ENCODE peak calls at places on chromosome 21, in four cellular contexts. H is SK-N-SH, Y is K562, Q is GM12878. B is an unnamed sample.

GRCh38 chr21:38798081-38798480 is 7.6 kb upstream of the ETS2 start:
- DNase-seq in H (no peak), Y (no peak), Q (no peak), B (no peak)

GRCh38 chr21:44695641-44696040 is 1.3 kb upstream of the KRTAP10-12 start:
- DNase-seq in H (no peak), Y (no peak), Q (no peak), B (no peak)

GRCh38 chr21:14119038-14119437 is 91.7 kb downstream of the LIPI start:
- DNase-seq in H (no peak), Y (no peak), Q (no peak), B (no peak)

GRCh38 chr21:43884861-43885370 is 19.9 kb downstream of the AGPAT3 start:
- DNase-seq in H (no peak), Y (no peak), Q (no peak), B (peak)

GRCh38 chr21:27674037-27674436 is 707.1 kb upstream of the ADAMTS5 start:
- DNase-seq in H (no peak), Y (no peak), Q (no peak), B (no peak)

GRCh38 chr21:38716942-38717341 is 88.8 kb upstream of the ETS2 start:
- DNase-seq in H (no peak), Y (no peak), Q (no peak), B (no peak)

GRCh38 chr21:38716088-38716487 is 89.6 kb upstream of the ETS2 start:
- DNase-seq in H (no peak), Y (no peak), Q (no peak), B (no peak)

GRCh38 chr21:44438531-44439210 is 16.6 kb upstream of the LRRC3 start:
- DNase-seq in H (peak), Y (no peak), Q (no peak), B (no peak)

GRCh38 chr21:14308234-14308633 is 74.7 kb downstream of the HSPA13 start:
- DNase-seq in H (no peak), Y (no peak), Q (no peak), B (no peak)

GRCh38 chr21:16863541-16863940 is 649.3 kb upstream of the CXADR start:
- DNase-seq in H (no peak), Y (no peak), Q (no peak), B (no peak)

GRCh38 chr21:44498280-44498964 is 41.6 kb downstream of the KRTAP10-1 start:
- DNase-seq in H (no peak), Y (no peak), Q (no peak), B (peak)

GRCh38 chr21:21458124-21458631 is 460.0 kb downstream of the NCAM2 start:
- DNase-seq in H (no peak), Y (no peak), Q (no peak), B (no peak)

GRCh38 chr21:38804617-38805281 is 980 bp upstream of the ETS2 start:
- DNase-seq in H (peak), Y (peak), Q (no peak), B (no peak)

GRCh38 chr21:14587266-14587665 is 41.2 kb upstream of the SAMSN1 start:
- DNase-seq in H (no peak), Y (no peak), Q (no peak), B (no peak)

GRCh38 chr21:15514073-15514946 is 215.5 kb upstream of the USP25 start:
- DNase-seq in H (no peak), Y (no peak), Q (peak), B (peak)

GRCh38 chr21:16308269-16308668 is 578.5 kb downstream of the USP25 start:
- DNase-seq in H (no peak), Y (no peak), Q (no peak), B (no peak)

GRCh38 chr21:43741425-43742096 is 22.6 kb downstream of the PDXK start:
- DNase-seq in H (peak), Y (no peak), Q (no peak), B (no peak)

GRCh38 chr21:25370311-25370744 is 237.0 kb downstream of the MRPL39 start:
- DNase-seq in H (no peak), Y (no peak), Q (no peak), B (no peak)

GRCh38 chr21:44489962-44490361 is 34.7 kb downstream of the LRRC3 start:
- DNase-seq in H (no peak), Y (peak), Q (no peak), B (no peak)

GRCh38 chr21:20617130-20617529 is 381.1 kb upstream of the NCAM2 start:
- DNase-seq in H (no peak), Y (no peak), Q (no peak), B (no peak)

GRCh38 chr21:39079617-39080016 is 103.6 kb downstream of the PSMG1 start:
- DNase-seq in H (no peak), Y (no peak), Q (no peak), B (peak)

GRCh38 chr21:27590271-27590670 is 623.4 kb upstream of the ADAMTS5 start:
- DNase-seq in H (no peak), Y (no peak), Q (no peak), B (no peak)

GRCh38 chr21:24844672-24845071 is 762.6 kb downstream of the MRPL39 start:
- DNase-seq in H (peak), Y (no peak), Q (no peak), B (no peak)

GRCh38 chr21:15094706-15095105 is 29.9 kb upstream of the NRIP1 start:
- DNase-seq in H (no peak), Y (no peak), Q (no peak), B (no peak)

GRCh38 chr21:31136891-31137290 is 98.6 kb upstream of the KRTAP19-8 start:
- DNase-seq in H (peak), Y (no peak), Q (peak), B (no peak)

GRCh38 chr21:38768385-38769071 is 37.2 kb upstream of the ETS2 start:
- DNase-seq in H (no peak), Y (peak), Q (no peak), B (no peak)

GRCh38 chr21:31604591-31605190 is 54.8 kb upstream of the SOD1 start:
- DNase-seq in H (peak), Y (peak), Q (peak), B (peak)

GRCh38 chr21:44255519-44255981 is 6.1 kb downstream of the DNMT3L start:
- DNase-seq in H (no peak), Y (no peak), Q (no peak), B (no peak)

GRCh38 chr21:26405735-26406361 is 167.2 kb downstream of the CYYR1 start:
- DNase-seq in H (no peak), Y (no peak), Q (no peak), B (no peak)

GRCh38 chr21:38325761-38326420 is 69.1 kb downstream of the KCNJ15 start:
- DNase-seq in H (no peak), Y (no peak), Q (no peak), B (no peak)

GRCh38 chr21:44375686-44376320 is 22.4 kb downstream of the TRPM2 start:
- DNase-seq in H (no peak), Y (no peak), Q (no peak), B (no peak)

GRCh38 chr21:21200103-21200938 is 202.1 kb downstream of the NCAM2 start:
- DNase-seq in H (no peak), Y (peak), Q (no peak), B (no peak)

GRCh38 chr21:38376693-38377092 is 119.9 kb downstream of the KCNJ15 start:
- DNase-seq in H (no peak), Y (no peak), Q (no peak), B (no peak)

GRCh38 chr21:44713846-44714245 is 2.5 kb upstream of the TSPEAR start:
- DNase-seq in H (no peak), Y (no peak), Q (no peak), B (no peak)

GRCh38 chr21:25898671-25899070 is 163.9 kb downstream of the GABPA start:
- DNase-seq in H (no peak), Y (no peak), Q (no peak), B (no peak)

GRCh38 chr21:38219049-38219628 is 37.7 kb upstream of the KCNJ15 start:
- DNase-seq in H (peak), Y (peak), Q (no peak), B (peak)

GRCh38 chr21:26776320-26777021 is 68.7 kb downstream of the ADAMTS1 start:
- DNase-seq in H (no peak), Y (no peak), Q (no peak), B (no peak)

GRCh38 chr21:33360871-33361602 is 36.3 kb downstream of the IFNAR1 start:
- DNase-seq in H (peak), Y (peak), Q (peak), B (peak)
- TF ChIP-seq NFIC in H (no peak), Y (no peak), Q (no peak), B (no peak)

DNA sequence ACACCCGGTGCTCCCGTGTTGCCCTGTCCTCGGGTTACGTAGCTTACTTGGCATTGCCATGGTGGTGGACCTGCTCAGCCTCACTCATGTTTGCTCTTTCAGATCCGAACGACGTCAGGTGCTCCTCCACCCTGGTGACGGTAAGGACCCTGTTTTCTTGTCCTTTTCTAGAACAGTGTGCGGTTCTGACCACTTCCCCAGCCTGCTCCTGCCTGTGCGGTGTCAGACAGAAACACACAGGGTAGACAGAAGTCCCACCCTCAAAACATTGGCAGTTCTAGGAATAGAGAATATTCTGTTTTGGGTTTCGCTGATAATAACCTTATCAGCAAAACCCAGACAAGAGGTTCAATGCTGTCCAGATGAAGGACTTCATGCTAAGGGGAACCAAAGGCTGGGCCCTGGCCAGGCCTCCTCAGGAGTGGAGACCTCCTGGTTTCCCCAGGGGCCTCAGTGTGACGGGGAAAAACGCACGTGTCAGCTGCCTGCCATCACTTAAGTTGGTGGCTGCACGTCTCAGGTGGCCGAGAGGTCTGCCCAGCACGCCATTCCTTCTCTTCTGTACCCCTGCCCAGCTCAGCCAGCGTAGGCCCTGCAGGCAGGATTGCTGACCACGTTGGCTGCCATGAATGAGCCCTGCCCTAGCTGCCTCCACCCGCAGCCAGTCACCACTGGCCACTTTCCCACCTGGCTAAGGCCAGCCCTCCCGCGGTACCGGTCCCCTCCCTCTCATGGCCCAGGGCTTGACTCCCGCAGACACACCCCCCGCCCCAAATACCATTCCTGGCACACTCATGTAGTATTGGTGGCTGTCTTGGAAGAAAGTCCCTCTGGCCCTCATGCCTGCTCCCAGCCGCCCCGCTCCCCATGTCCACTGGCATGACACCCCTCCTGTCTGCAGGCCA is 33.6 kb downstream of the SLC37A1 start:
- DNase-seq in H (no peak), Y (peak), Q (no peak), B (no peak)
- TF ChIP-seq ZBTB33 in H (no peak), Y (peak), Q (no peak), B (no peak)

DNA sequence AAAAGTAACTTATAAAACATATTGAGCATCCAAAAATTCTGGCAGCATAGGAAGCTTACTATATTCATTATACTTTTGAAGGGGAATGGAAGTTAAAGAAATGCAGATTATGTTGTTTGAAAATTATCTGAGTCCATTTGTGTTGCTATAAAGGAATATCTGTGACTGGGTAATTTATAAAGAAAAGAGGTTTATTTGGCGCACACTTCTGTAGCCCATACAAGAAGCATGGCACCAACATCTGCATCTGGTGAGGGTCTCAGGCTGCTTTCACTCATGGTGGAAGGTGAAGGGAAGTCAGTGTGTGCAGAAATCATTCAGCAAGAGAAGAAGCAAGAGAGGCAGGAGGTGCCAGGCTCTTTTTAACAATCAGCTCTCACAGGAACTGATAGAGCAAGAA is 55.5 kb upstream of the BACH1 start:
- DNase-seq in H (no peak), Y (no peak), Q (no peak), B (no peak)
- TF ChIP-seq NFIC in H (no peak), Y (no peak), Q (no peak), B (no peak)

GRCh38 chr21:45747802-45748445 is 104.4 kb downstream of the PCBP3 start:
- DNase-seq in H (peak), Y (no peak), Q (no peak), B (no peak)
- TF ChIP-seq ZBTB33 in H (no peak), Y (no peak), Q (no peak), B (no peak)

DNA sequence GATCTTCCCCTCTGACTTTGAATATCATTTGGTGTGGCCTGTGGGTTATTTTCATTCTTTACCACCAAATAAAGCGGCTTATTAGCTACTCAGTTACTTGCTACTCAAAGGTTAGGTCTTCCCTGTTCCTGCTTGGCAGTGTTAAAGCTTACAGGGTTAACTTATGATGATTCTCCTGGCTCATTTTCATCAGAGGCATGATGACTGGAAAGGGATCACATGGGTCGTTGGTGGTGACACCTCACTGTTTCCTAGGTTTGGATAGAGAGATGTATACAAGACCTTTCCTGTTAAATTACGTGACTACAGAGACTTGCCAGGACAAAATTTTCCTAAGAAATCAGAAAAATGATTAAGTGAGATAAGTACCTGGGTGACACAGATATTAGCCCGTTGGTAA is 27.4 kb downstream of the MRPS6 start:
- DNase-seq in H (no peak), Y (no peak), Q (no peak), B (no peak)
- TF ChIP-seq NFIC in H (no peak), Y (no peak), Q (no peak), B (no peak)

DNA sequence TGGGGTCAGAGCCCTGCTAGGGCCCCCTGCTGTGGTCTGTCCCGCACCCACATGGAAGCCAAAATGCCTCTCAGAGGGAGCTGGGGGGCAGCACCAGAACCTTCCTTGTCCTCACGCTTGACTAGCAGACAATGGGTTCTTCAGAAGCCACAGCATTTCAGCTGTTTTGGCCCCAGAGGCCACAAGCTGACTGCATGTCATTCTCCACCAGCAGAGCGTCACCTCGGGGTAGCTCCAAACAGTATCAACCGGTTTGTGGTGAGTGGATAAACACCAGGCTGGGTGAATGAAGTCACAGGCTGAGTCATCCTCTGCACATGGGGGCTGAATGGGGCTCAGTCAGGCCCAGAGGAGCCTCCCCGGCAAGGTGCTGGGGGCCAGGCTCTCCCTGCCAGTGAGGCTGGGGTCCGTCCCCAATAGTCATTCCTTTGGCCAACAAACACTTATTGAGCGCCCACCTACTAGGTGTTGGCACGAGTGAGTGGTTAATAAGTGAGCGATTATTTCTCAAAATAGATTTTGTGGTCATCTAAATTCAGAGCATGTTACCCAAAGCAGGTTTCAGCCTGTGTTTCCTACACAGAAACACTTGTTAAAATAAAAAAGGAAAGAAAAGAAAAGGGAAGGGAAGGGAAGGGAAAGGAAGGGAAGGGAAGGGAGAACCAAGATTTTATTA is 9.1 kb downstream of the OLIG1 start:
- DNase-seq in H (no peak), Y (peak), Q (peak), B (peak)
- TF ChIP-seq ZBTB33 in H (no peak), Y (no peak), Q (no peak), B (no peak)

GRCh38 chr21:36909901-36910561 is 56.4 kb downstream of the HLCS start:
- DNase-seq in H (no peak), Y (no peak), Q (no peak), B (peak)
- TF ChIP-seq NFIC in H (no peak), Y (no peak), Q (no peak), B (no peak)

GRCh38 chr21:41613421-41613998 is 105.6 kb upstream of the TMPRSS2 start:
- DNase-seq in H (no peak), Y (no peak), Q (no peak), B (no peak)

GRCh38 chr21:41615613-41616012 is 107.7 kb upstream of the TMPRSS2 start:
- DNase-seq in H (no peak), Y (no peak), Q (no peak), B (no peak)

GRCh38 chr21:41612674-41613250 is 104.8 kb upstream of the TMPRSS2 start:
- DNase-seq in H (peak), Y (peak), Q (no peak), B (peak)

GRCh38 chr21:41614456-41615010 is 106.6 kb upstream of the TMPRSS2 start:
- DNase-seq in H (no peak), Y (no peak), Q (no peak), B (no peak)

DNA sequence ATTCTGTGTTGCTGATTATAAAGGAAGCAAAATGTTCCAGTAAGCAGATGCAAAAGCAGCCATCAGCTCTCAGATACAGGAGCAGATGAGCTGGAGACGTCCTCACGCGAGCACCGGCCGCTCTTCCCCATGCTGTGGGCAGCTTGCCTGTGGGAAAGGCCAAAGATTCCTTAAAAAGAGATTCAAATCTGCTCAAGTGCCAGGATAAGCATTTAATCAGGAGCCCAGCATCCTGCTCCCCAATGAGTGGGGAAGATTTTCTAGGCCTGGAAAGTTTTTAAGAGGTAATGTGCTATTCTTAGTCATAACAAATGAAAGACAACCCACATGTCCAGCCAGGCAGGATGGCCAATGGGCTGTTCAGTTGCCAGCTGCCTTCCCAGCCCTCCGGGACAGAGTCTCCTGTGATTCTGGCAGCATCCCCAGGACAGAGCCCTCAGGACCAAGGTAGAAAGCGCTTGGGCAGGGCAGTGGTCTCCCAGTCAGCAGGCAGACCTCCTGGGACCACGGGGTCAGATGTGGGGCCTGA is 108.2 kb upstream of the TMPRSS2 start:
- DNase-seq in H (no peak), Y (no peak), Q (no peak), B (no peak)
- TF ChIP-seq ZBTB33 in H (no peak), Y (no peak), Q (no peak), B (no peak)

GRCh38 chr21:35922618-35923017 is 137.7 kb downstream of the SETD4 start:
- DNase-seq in H (no peak), Y (no peak), Q (no peak), B (no peak)

GRCh38 chr21:35923971-35924370 is 136.4 kb downstream of the SETD4 start:
- DNase-seq in H (no peak), Y (no peak), Q (no peak), B (no peak)

GRCh38 chr21:35921471-35921870 is 138.9 kb downstream of the SETD4 start:
- DNase-seq in H (no peak), Y (no peak), Q (no peak), B (peak)

GRCh38 chr21:35924714-35925301 is 135.5 kb downstream of the SETD4 start:
- DNase-seq in H (no peak), Y (peak), Q (no peak), B (no peak)

GRCh38 chr21:35920428-35920827 is 139.9 kb downstream of the SETD4 start:
- DNase-seq in H (no peak), Y (no peak), Q (no peak), B (peak)
- TF ChIP-seq NFIC in H (no peak), Y (no peak), Q (no peak), B (no peak)

DNA sequence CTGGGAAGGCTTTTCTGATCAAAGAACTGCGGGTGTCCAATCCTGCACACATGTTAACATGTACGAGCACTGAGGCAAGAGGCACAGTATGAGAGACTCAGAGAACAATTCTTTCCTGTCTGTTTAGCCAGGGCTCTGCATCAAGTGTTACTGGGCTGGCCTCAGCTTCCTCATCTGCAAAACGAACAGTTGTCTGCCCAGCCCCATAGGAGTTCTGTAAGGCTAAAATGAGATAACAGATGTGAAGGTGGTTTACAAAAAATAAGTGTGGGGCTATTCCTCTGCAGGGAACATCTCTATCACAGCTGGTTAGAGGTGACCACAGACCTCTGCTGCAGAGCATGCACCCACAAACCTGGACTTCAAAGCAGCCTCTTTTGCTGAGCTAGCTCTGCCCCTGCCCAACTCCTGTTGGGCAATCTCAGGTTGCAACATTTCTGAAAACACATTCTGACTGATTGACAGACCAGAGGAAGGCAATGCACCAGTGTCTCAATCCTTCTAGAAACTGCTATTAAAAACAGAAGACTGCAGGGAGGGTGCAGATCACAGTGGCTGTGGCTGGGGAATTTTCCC is 10.5 kb upstream of the OLIG1 start:
- DNase-seq in H (no peak), Y (no peak), Q (no peak), B (peak)
- TF ChIP-seq ZBTB33 in H (no peak), Y (no peak), Q (no peak), B (no peak)

B was measured in HepG2.